ENCODE peak calls at places on chromosome 20, in eight cellular contexts. One of them, this sample, is unnamed.

GRCh38 chr20:59994697-59995122 is 36.5 kb downstream of the CDH26 start:
- DNase-seq in mucosa of gallbladder: peak
- DNase-seq in substantia nigra: no peak
- DNase-seq in germinal center: no peak
- DNase-seq in NCI-H1694 treated with DMSO at 0.1 percent for 48 hours: no peak
- DNase-seq in cerebellar cortex: no peak
- DNase-seq in effector memory CD4-positive, alpha-beta T cell: no peak
- DNase-seq in natural killer cell treated with Interleukin-12 subunit alpha and Interleukin-12 subunit beta and Interleukin-15 and Interleukin-18, amount 100 ng/mL, for 72 hours: no peak
- DNase-seq in this sample: no peak

GRCh38 chr20:62598761-62599194 is 43.5 kb upstream of the SLCO4A1 start:
- DNase-seq in NCI-H1694 treated with DMSO at 0.1 percent for 48 hours: no peak
- DNase-seq in germinal center: peak
- DNase-seq in mucosa of gallbladder: no peak
- DNase-seq in effector memory CD4-positive, alpha-beta T cell: no peak
- DNase-seq in substantia nigra: no peak
- DNase-seq in natural killer cell treated with Interleukin-12 subunit alpha and Interleukin-12 subunit beta and Interleukin-15 and Interleukin-18, amount 100 ng/mL, for 72 hours: no peak
- DNase-seq in cerebellar cortex: no peak
- DNase-seq in this sample: no peak

GRCh38 chr20:58453391-58453790 is 61.8 kb downstream of the APCDD1L start:
- DNase-seq in mucosa of gallbladder: no peak
- DNase-seq in substantia nigra: no peak
- DNase-seq in NCI-H1694 treated with DMSO at 0.1 percent for 48 hours: no peak
- DNase-seq in effector memory CD4-positive, alpha-beta T cell: no peak
- DNase-seq in natural killer cell treated with Interleukin-12 subunit alpha and Interleukin-12 subunit beta and Interleukin-15 and Interleukin-18, amount 100 ng/mL, for 72 hours: no peak
- DNase-seq in germinal center: no peak
- DNase-seq in cerebellar cortex: no peak
- DNase-seq in this sample: no peak

GRCh38 chr20:25067102-25067987 is 9.4 kb upstream of the ACSS1 start:
- DNase-seq in NCI-H1694 treated with DMSO at 0.1 percent for 48 hours: no peak
- DNase-seq in effector memory CD4-positive, alpha-beta T cell: no peak
- DNase-seq in germinal center: no peak
- DNase-seq in substantia nigra: no peak
- DNase-seq in mucosa of gallbladder: no peak
- DNase-seq in natural killer cell treated with Interleukin-12 subunit alpha and Interleukin-12 subunit beta and Interleukin-15 and Interleukin-18, amount 100 ng/mL, for 72 hours: no peak
- DNase-seq in cerebellar cortex: no peak
- DNase-seq in this sample: no peak

GRCh38 chr20:44014807-44015732 is 100.4 kb downstream of the TOX2 start:
- DNase-seq in natural killer cell treated with Interleukin-12 subunit alpha and Interleukin-12 subunit beta and Interleukin-15 and Interleukin-18, amount 100 ng/mL, for 72 hours: no peak
- DNase-seq in substantia nigra: no peak
- DNase-seq in germinal center: no peak
- DNase-seq in effector memory CD4-positive, alpha-beta T cell: no peak
- DNase-seq in NCI-H1694 treated with DMSO at 0.1 percent for 48 hours: no peak
- DNase-seq in mucosa of gallbladder: no peak
- DNase-seq in cerebellar cortex: no peak
- DNase-seq in this sample: no peak

GRCh38 chr20:37278966-37279590 is 10.4 kb upstream of the MANBAL start:
- DNase-seq in cerebellar cortex: no peak
- DNase-seq in natural killer cell treated with Interleukin-12 subunit alpha and Interleukin-12 subunit beta and Interleukin-15 and Interleukin-18, amount 100 ng/mL, for 72 hours: no peak
- DNase-seq in mucosa of gallbladder: no peak
- DNase-seq in substantia nigra: no peak
- DNase-seq in NCI-H1694 treated with DMSO at 0.1 percent for 48 hours: no peak
- DNase-seq in germinal center: no peak
- DNase-seq in effector memory CD4-positive, alpha-beta T cell: no peak
- DNase-seq in this sample: no peak

GRCh38 chr20:37007898-37008649 is 56.6 kb upstream of the SAMHD1 start:
- DNase-seq in cerebellar cortex: peak
- DNase-seq in germinal center: peak
- DNase-seq in natural killer cell treated with Interleukin-12 subunit alpha and Interleukin-12 subunit beta and Interleukin-15 and Interleukin-18, amount 100 ng/mL, for 72 hours: no peak
- DNase-seq in NCI-H1694 treated with DMSO at 0.1 percent for 48 hours: peak
- DNase-seq in mucosa of gallbladder: no peak
- DNase-seq in substantia nigra: no peak
- DNase-seq in effector memory CD4-positive, alpha-beta T cell: no peak
- DNase-seq in this sample: no peak

GRCh38 chr20:19991826-19992225 is 25.3 kb upstream of the NAA20 start:
- DNase-seq in natural killer cell treated with Interleukin-12 subunit alpha and Interleukin-12 subunit beta and Interleukin-15 and Interleukin-18, amount 100 ng/mL, for 72 hours: no peak
- DNase-seq in germinal center: no peak
- DNase-seq in effector memory CD4-positive, alpha-beta T cell: no peak
- DNase-seq in NCI-H1694 treated with DMSO at 0.1 percent for 48 hours: no peak
- DNase-seq in substantia nigra: no peak
- DNase-seq in mucosa of gallbladder: no peak
- DNase-seq in cerebellar cortex: no peak
- DNase-seq in this sample: no peak

GRCh38 chr20:1577906-1578305 is 20.4 kb upstream of the SIRPD start:
- DNase-seq in germinal center: no peak
- DNase-seq in natural killer cell treated with Interleukin-12 subunit alpha and Interleukin-12 subunit beta and Interleukin-15 and Interleukin-18, amount 100 ng/mL, for 72 hours: no peak
- DNase-seq in effector memory CD4-positive, alpha-beta T cell: no peak
- DNase-seq in substantia nigra: no peak
- DNase-seq in NCI-H1694 treated with DMSO at 0.1 percent for 48 hours: no peak
- DNase-seq in cerebellar cortex: no peak
- DNase-seq in mucosa of gallbladder: no peak
- DNase-seq in this sample: no peak

GRCh38 chr20:53216478-53216855 is 244.3 kb downstream of the TSHZ2 start:
- DNase-seq in substantia nigra: no peak
- DNase-seq in effector memory CD4-positive, alpha-beta T cell: no peak
- DNase-seq in germinal center: no peak
- DNase-seq in mucosa of gallbladder: no peak
- DNase-seq in cerebellar cortex: no peak
- DNase-seq in NCI-H1694 treated with DMSO at 0.1 percent for 48 hours: no peak
- DNase-seq in natural killer cell treated with Interleukin-12 subunit alpha and Interleukin-12 subunit beta and Interleukin-15 and Interleukin-18, amount 100 ng/mL, for 72 hours: no peak
- DNase-seq in this sample: no peak